ENCODE peak calls at places on chromosomes 7 and 10, in ten cellular contexts. One of them, this sample, is unnamed.

GRCh38 chr10:129465796-129466702 is 992 bp upstream of the MGMT start:
- DNase-seq in activated CD4-positive, alpha-beta T cell treated with anti-CD3 and anti-CD28 coated beads for 48 hours: peak
- DNase-seq in Caco-2: no peak
- DNase-seq in NAMALWA: no peak
- DNase-seq in HCT116: no peak
- DNase-seq in NCI-H1105: no peak
- DNase-seq in T-helper 2 cell: no peak
- DNase-seq in adipocyte: no peak
- DNase-seq in T-helper 1 cell: no peak
- DNase-seq in adrenal gland: no peak
- DNase-seq in this sample: no peak

GRCh38 chr10:50404021-50404823 is 152.9 kb upstream of the ASAH2 start:
- DNase-seq in activated CD4-positive, alpha-beta T cell treated with anti-CD3 and anti-CD28 coated beads for 48 hours: no peak
- DNase-seq in Caco-2: no peak
- DNase-seq in NAMALWA: no peak
- DNase-seq in HCT116: no peak
- DNase-seq in NCI-H1105: no peak
- DNase-seq in T-helper 2 cell: no peak
- DNase-seq in adipocyte: no peak
- DNase-seq in T-helper 1 cell: no peak
- DNase-seq in adrenal gland: no peak
- DNase-seq in this sample: no peak

GRCh38 chr7:141071855-141072547 is 1.9 kb upstream of the TMEM178B start:
- DNase-seq in activated CD4-positive, alpha-beta T cell treated with anti-CD3 and anti-CD28 coated beads for 48 hours: no peak
- DNase-seq in Caco-2: no peak
- DNase-seq in NAMALWA: no peak
- DNase-seq in HCT116: no peak
- DNase-seq in NCI-H1105: peak
- DNase-seq in T-helper 2 cell: no peak
- DNase-seq in adipocyte: no peak
- DNase-seq in T-helper 1 cell: no peak
- DNase-seq in adrenal gland: no peak
- DNase-seq in this sample: peak

GRCh38 chr7:151168022-151168786 is 710 bp upstream of the GBX1 start:
- DNase-seq in activated CD4-positive, alpha-beta T cell treated with anti-CD3 and anti-CD28 coated beads for 48 hours: peak
- DNase-seq in Caco-2: no peak
- DNase-seq in NAMALWA: no peak
- DNase-seq in HCT116: no peak
- DNase-seq in NCI-H1105: peak
- DNase-seq in T-helper 2 cell: peak
- DNase-seq in adipocyte: peak
- DNase-seq in T-helper 1 cell: peak
- DNase-seq in adrenal gland: no peak
- DNase-seq in this sample: peak

GRCh38 chr7:24783731-24784130 is 26.5 kb upstream of the GSDME start:
- DNase-seq in activated CD4-positive, alpha-beta T cell treated with anti-CD3 and anti-CD28 coated beads for 48 hours: no peak
- DNase-seq in Caco-2: no peak
- DNase-seq in NAMALWA: no peak
- DNase-seq in HCT116: no peak
- DNase-seq in NCI-H1105: no peak
- DNase-seq in T-helper 2 cell: no peak
- DNase-seq in adipocyte: no peak
- DNase-seq in T-helper 1 cell: no peak
- DNase-seq in adrenal gland: no peak
- DNase-seq in this sample: no peak

GRCh38 chr10:78852856-78853255 is 215.9 kb upstream of the ZMIZ1 start:
- DNase-seq in activated CD4-positive, alpha-beta T cell treated with anti-CD3 and anti-CD28 coated beads for 48 hours: peak
- DNase-seq in Caco-2: no peak
- DNase-seq in NAMALWA: peak
- DNase-seq in HCT116: peak
- DNase-seq in NCI-H1105: no peak
- DNase-seq in T-helper 2 cell: no peak
- DNase-seq in adipocyte: no peak
- DNase-seq in T-helper 1 cell: no peak
- DNase-seq in adrenal gland: peak
- DNase-seq in this sample: no peak

GRCh38 chr7:129431911-129432643 is 2.2 kb upstream of the STRIP2 start:
- DNase-seq in activated CD4-positive, alpha-beta T cell treated with anti-CD3 and anti-CD28 coated beads for 48 hours: no peak
- DNase-seq in Caco-2: no peak
- DNase-seq in NAMALWA: no peak
- DNase-seq in HCT116: no peak
- DNase-seq in NCI-H1105: no peak
- DNase-seq in T-helper 2 cell: no peak
- DNase-seq in adipocyte: peak
- DNase-seq in T-helper 1 cell: no peak
- DNase-seq in adrenal gland: no peak
- DNase-seq in this sample: no peak

GRCh38 chr7:78284945-78285344 is 486.4 kb downstream of the PHTF2 start:
- DNase-seq in activated CD4-positive, alpha-beta T cell treated with anti-CD3 and anti-CD28 coated beads for 48 hours: no peak
- DNase-seq in Caco-2: no peak
- DNase-seq in NAMALWA: no peak
- DNase-seq in HCT116: no peak
- DNase-seq in NCI-H1105: no peak
- DNase-seq in T-helper 2 cell: no peak
- DNase-seq in adipocyte: no peak
- DNase-seq in T-helper 1 cell: no peak
- DNase-seq in adrenal gland: no peak
- DNase-seq in this sample: no peak

GRCh38 chr7:50631100-50631499 is 65.9 kb upstream of the DDC start:
- DNase-seq in activated CD4-positive, alpha-beta T cell treated with anti-CD3 and anti-CD28 coated beads for 48 hours: no peak
- DNase-seq in Caco-2: no peak
- DNase-seq in NAMALWA: no peak
- DNase-seq in HCT116: no peak
- DNase-seq in NCI-H1105: no peak
- DNase-seq in T-helper 2 cell: no peak
- DNase-seq in adipocyte: no peak
- DNase-seq in T-helper 1 cell: no peak
- DNase-seq in adrenal gland: no peak
- DNase-seq in this sample: no peak

GRCh38 chr10:80506189-80506575 is 31.5 kb upstream of the SH2D4B start:
- DNase-seq in activated CD4-positive, alpha-beta T cell treated with anti-CD3 and anti-CD28 coated beads for 48 hours: no peak
- DNase-seq in Caco-2: peak
- DNase-seq in NAMALWA: no peak
- DNase-seq in HCT116: peak
- DNase-seq in NCI-H1105: no peak
- DNase-seq in T-helper 2 cell: no peak
- DNase-seq in adipocyte: peak
- DNase-seq in T-helper 1 cell: no peak
- DNase-seq in adrenal gland: no peak
- DNase-seq in this sample: no peak

GRCh38 chr7:158581440-158582088 is 6.1 kb downstream of the PTPRN2 start:
- DNase-seq in activated CD4-positive, alpha-beta T cell treated with anti-CD3 and anti-CD28 coated beads for 48 hours: no peak
- DNase-seq in Caco-2: peak
- DNase-seq in NAMALWA: no peak
- DNase-seq in HCT116: no peak
- DNase-seq in NCI-H1105: peak
- DNase-seq in T-helper 2 cell: no peak
- DNase-seq in adipocyte: no peak
- DNase-seq in T-helper 1 cell: no peak
- DNase-seq in adrenal gland: no peak
- DNase-seq in this sample: peak

GRCh38 chr10:32256613-32257437 is 90.1 kb downstream of the EPC1 start:
- DNase-seq in activated CD4-positive, alpha-beta T cell treated with anti-CD3 and anti-CD28 coated beads for 48 hours: peak
- DNase-seq in Caco-2: peak
- DNase-seq in NAMALWA: peak
- DNase-seq in HCT116: peak
- DNase-seq in NCI-H1105: no peak
- DNase-seq in T-helper 2 cell: peak
- DNase-seq in adipocyte: peak
- DNase-seq in T-helper 1 cell: peak
- DNase-seq in adrenal gland: peak
- DNase-seq in this sample: no peak

GRCh38 chr7:18086165-18087030 is 58.8 kb upstream of the PRPS1L1 start:
- DNase-seq in activated CD4-positive, alpha-beta T cell treated with anti-CD3 and anti-CD28 coated beads for 48 hours: peak
- DNase-seq in Caco-2: no peak
- DNase-seq in NAMALWA: no peak
- DNase-seq in HCT116: no peak
- DNase-seq in NCI-H1105: peak
- DNase-seq in T-helper 2 cell: no peak
- DNase-seq in adipocyte: peak
- DNase-seq in T-helper 1 cell: no peak
- DNase-seq in adrenal gland: no peak
- DNase-seq in this sample: peak

GRCh38 chr7:74709880-74710671 is 52.6 kb downstream of the GTF2I start:
- DNase-seq in activated CD4-positive, alpha-beta T cell treated with anti-CD3 and anti-CD28 coated beads for 48 hours: no peak
- DNase-seq in Caco-2: no peak
- DNase-seq in NAMALWA: peak
- DNase-seq in HCT116: no peak
- DNase-seq in NCI-H1105: no peak
- DNase-seq in T-helper 2 cell: no peak
- DNase-seq in adipocyte: no peak
- DNase-seq in T-helper 1 cell: no peak
- DNase-seq in adrenal gland: no peak
- DNase-seq in this sample: no peak

GRCh38 chr10:71368639-71369038 is 28.1 kb upstream of the CDH23 start:
- DNase-seq in activated CD4-positive, alpha-beta T cell treated with anti-CD3 and anti-CD28 coated beads for 48 hours: no peak
- DNase-seq in Caco-2: no peak
- DNase-seq in NAMALWA: peak
- DNase-seq in HCT116: no peak
- DNase-seq in NCI-H1105: no peak
- DNase-seq in T-helper 2 cell: no peak
- DNase-seq in adipocyte: no peak
- DNase-seq in T-helper 1 cell: no peak
- DNase-seq in adrenal gland: no peak
- DNase-seq in this sample: no peak

GRCh38 chr10:70996549-70996948 is 108.2 kb upstream of the PCBD1 start:
- DNase-seq in activated CD4-positive, alpha-beta T cell treated with anti-CD3 and anti-CD28 coated beads for 48 hours: no peak
- DNase-seq in Caco-2: peak
- DNase-seq in NAMALWA: no peak
- DNase-seq in HCT116: no peak
- DNase-seq in NCI-H1105: no peak
- DNase-seq in T-helper 2 cell: no peak
- DNase-seq in adipocyte: no peak
- DNase-seq in T-helper 1 cell: no peak
- DNase-seq in adrenal gland: no peak
- DNase-seq in this sample: no peak

GRCh38 chr7:158556721-158557440 is 30.7 kb downstream of the PTPRN2 start:
- DNase-seq in activated CD4-positive, alpha-beta T cell treated with anti-CD3 and anti-CD28 coated beads for 48 hours: no peak
- DNase-seq in Caco-2: no peak
- DNase-seq in NAMALWA: no peak
- DNase-seq in HCT116: no peak
- DNase-seq in NCI-H1105: no peak
- DNase-seq in T-helper 2 cell: no peak
- DNase-seq in adipocyte: no peak
- DNase-seq in T-helper 1 cell: no peak
- DNase-seq in adrenal gland: no peak
- DNase-seq in this sample: no peak